ENCODE peak calls at places on chromosomes 1 and 21, in seven cellular contexts. M is transverse colon, I is heart left ventricle, P is uterus, J is cardiac muscle cell, Q is GM23338, A is fibroblast of lung. K is an unnamed sample. For H3K4me1, the result is how much of the 10 kb centered on the place peaks cover.

GRCh38 chr1:107683198-107683657 is 281.8 kb downstream of the VAV3 start:
- DNase-seq in M (peak), I (no peak), P (no peak), J (no peak), Q (no peak), A (no peak), K (no peak)

GRCh38 chr1:117572546-117572945 is 33.3 kb upstream of the TENT5C start:
- DNase-seq in M (peak), I (no peak), P (peak), J (no peak), Q (no peak), A (no peak), K (no peak)

GRCh38 chr1:161905269-161905884 is 118.3 kb downstream of the OLFML2B start:
- DNase-seq in M (peak), I (no peak), P (no peak), J (peak), Q (peak), A (peak), K (peak)

GRCh38 chr21:26836546-26836945 is 8.7 kb downstream of the ADAMTS1 start:
- DNase-seq in M (no peak), I (no peak), P (no peak), J (no peak), Q (no peak), A (peak), K (no peak)

GRCh38 chr1:64766385-64766784 is 21.5 kb downstream of the RAVER2 start:
- DNase-seq in M (no peak), I (no peak), P (no peak), J (no peak), Q (no peak), A (no peak), K (no peak)

GRCh38 chr1:173333581-173333980 is 126.5 kb upstream of the TNFSF4 start:
- DNase-seq in M (no peak), I (no peak), P (no peak), J (no peak), Q (no peak), A (no peak), K (no peak)

GRCh38 chr1:159959451-159959850 is 5.4 kb upstream of the SLAMF9 start:
- DNase-seq in M (no peak), I (no peak), P (no peak), J (no peak), Q (no peak), A (no peak), K (no peak)

GRCh38 chr1:117886101-117886795 is 43.2 kb downstream of the GDAP2 start:
- DNase-seq in M (no peak), I (no peak), P (no peak), J (no peak), Q (no peak), A (peak), K (no peak)

GRCh38 chr1:160460683-160461287 is 60.4 kb downstream of the VANGL2 start:
- DNase-seq in M (no peak), I (no peak), P (no peak), J (no peak), Q (no peak), A (no peak), K (no peak)

GRCh38 chr1:200550367-200550766 is 70.2 kb downstream of the KIF14 start:
- DNase-seq in M (no peak), I (no peak), P (no peak), J (no peak), Q (no peak), A (no peak), K (no peak)

GRCh38 chr1:240314845-240315746 is 223.4 kb downstream of the FMN2 start:
- DNase-seq in M (no peak), I (no peak), P (no peak), J (no peak), Q (no peak), A (peak), K (no peak)

GRCh38 chr1:209430107-209430506 is 153.4 kb upstream of the CAMK1G start:
- DNase-seq in M (no peak), I (no peak), P (no peak), J (no peak), Q (no peak), A (no peak), K (no peak)

GRCh38 chr1:230766318-230766717 is 19.1 kb downstream of the CAPN9 start:
- DNase-seq in M (no peak), I (no peak), P (no peak), J (no peak), Q (no peak), A (no peak), K (no peak)

GRCh38 chr1:197725044-197725443 is 50.2 kb downstream of the DENND1B start:
- DNase-seq in M (no peak), I (no peak), P (no peak), J (no peak), Q (peak), A (peak), K (no peak)

GRCh38 chr1:168136709-168137514 is at the start of gene GPR161:
- DNase-seq in M (peak), I (peak), P (peak), J (peak), Q (peak), A (peak), K (peak)

GRCh38 chr1:147852706-147853225 is 49.8 kb upstream of the GJA8 start:
- DNase-seq in M (no peak), I (no peak), P (no peak), J (no peak), Q (no peak), A (no peak), K (peak)

GRCh38 chr1:166902279-166902678 is 26.2 kb upstream of the TADA1 start:
- DNase-seq in M (no peak), I (no peak), P (no peak), J (no peak), Q (no peak), A (no peak), K (no peak)

GRCh38 chr1:211870156-211870555 is 39.6 kb upstream of the LPGAT1 start:
- DNase-seq in M (no peak), I (no peak), P (no peak), J (no peak), Q (no peak), A (no peak), K (no peak)

GRCh38 chr21:35020446-35020845 is 28.7 kb downstream of the RUNX1 start:
- DNase-seq in M (no peak), I (no peak), P (no peak), J (no peak), Q (no peak), A (no peak), K (no peak)

GRCh38 chr1:38274974-38275373 is 228.4 kb upstream of the POU3F1 start:
- DNase-seq in M (no peak), I (peak), P (no peak), J (no peak), Q (no peak), A (no peak), K (peak)

GRCh38 chr1:226584164-226584563 is 35.6 kb downstream of the STUM start:
- DNase-seq in M (no peak), I (no peak), P (no peak), J (no peak), Q (no peak), A (no peak), K (no peak)

GRCh38 chr1:157955860-157956259 is 37.6 kb upstream of the KIRREL1 start:
- DNase-seq in M (no peak), I (no peak), P (no peak), J (no peak), Q (no peak), A (no peak), K (no peak)

GRCh38 chr21:26140185-26140584 is 30.4 kb downstream of the APP start:
- DNase-seq in M (peak), I (peak), P (peak), J (no peak), Q (no peak), A (peak), K (peak)

GRCh38 chr1:161986328-161986727 is 37.3 kb downstream of the OLFML2B start:
- DNase-seq in M (peak), I (no peak), P (peak), J (no peak), Q (no peak), A (peak), K (no peak)

GRCh38 chr1:225825606-225826005 is 15.7 kb downstream of the EPHX1 start:
- DNase-seq in M (no peak), I (no peak), P (no peak), J (no peak), Q (no peak), A (no peak), K (peak)

GRCh38 chr1:25553749-25554425 is 10.5 kb downstream of the LDLRAP1 start:
- DNase-seq in M (no peak), I (no peak), P (no peak), J (no peak), Q (no peak), A (no peak), K (peak)

DNA sequence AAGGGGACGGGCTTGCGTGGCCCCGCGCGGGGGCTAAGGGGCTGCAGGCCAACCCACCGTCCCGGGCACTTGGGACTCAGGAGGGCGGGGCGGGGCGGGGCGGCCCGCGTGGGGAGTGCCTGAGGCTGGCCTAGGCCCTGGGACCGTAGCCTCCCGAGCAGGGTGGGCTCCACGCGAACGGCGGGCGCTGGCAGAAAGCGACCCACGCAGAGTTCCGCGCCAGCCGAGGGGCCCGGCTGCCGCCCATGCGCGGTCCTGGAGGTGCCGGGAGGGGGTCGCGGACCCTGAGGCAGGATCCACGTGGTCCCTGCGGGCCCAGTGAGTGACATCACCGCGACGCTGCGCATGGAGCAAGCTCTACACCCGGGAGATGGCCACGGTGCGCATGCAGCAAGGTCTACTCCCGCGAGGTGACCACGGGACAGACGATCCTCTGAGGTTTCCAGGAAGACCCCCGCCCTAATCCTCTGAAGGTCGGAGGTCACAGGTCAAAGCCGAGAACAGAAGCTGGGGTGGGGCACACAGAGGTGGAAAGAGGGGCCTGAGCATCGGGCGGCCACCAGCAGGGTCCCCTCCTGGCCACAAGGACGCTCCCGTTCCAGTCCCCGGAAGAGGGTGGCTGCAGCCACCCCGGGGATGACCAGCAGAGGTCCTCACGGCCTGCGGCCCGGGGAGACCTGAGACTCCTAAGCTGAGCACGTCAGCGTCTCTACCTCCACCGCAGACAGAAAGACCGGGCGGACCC is 13.5 kb upstream of the SLC19A1 start:
- DNase-seq in M (peak), I (no peak), P (peak), J (peak), Q (peak), A (peak), K (peak)
- H3K4me3 ChIP-seq in M (peak), I (peak), P (peak), J (peak), Q (peak), A (peak), K (no peak)

DNA sequence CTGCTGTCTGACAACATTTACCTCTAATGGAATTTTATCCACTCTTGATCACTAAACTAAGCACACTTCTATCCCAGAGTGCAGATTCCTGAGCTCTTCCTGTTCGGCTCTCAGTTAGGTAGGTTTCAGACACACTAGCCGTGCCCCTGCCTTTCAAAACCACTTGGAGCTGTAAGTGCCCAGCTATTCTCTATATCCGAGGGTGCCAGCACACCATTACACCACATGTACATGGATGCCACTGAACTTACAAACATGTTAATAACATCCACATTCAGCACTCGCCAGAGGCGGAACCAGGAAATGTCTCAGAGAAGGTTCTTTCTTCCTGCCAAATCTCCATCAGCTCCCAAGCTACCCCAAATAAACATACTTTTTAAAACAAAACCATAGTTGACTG is 78.5 kb upstream of the CTTNBP2NL start:
- DNase-seq in M (no peak), I (no peak), P (no peak), J (no peak), Q (no peak), A (peak), K (no peak)
- H3K27ac ChIP-seq in M (peak), I (no peak), P (peak), J (no peak), Q (no peak), A (no peak), K (no peak)

GRCh38 chr1:221718391-221719277 is 23.3 kb downstream of the DUSP10 start:
- DNase-seq in M (no peak), I (no peak), P (no peak), J (no peak), Q (peak), A (peak), K (no peak)
- H3K4me1 ChIP-seq in M (half or more), I (under half), P (under half), J (under half), Q (under half), A (under half), K (under half)

GRCh38 chr1:100462291-100463040 is 75.5 kb upstream of the GPR88 start:
- DNase-seq in M (peak), I (no peak), P (no peak), J (no peak), Q (peak), A (no peak), K (no peak)
- H3K4me3 ChIP-seq in M (no peak), I (no peak), P (no peak), J (no peak), Q (no peak), A (no peak), K (no peak)

GRCh38 chr1:27886744-27887143 is 14.4 kb downstream of the THEMIS2 start:
- DNase-seq in M (no peak), I (no peak), P (no peak), J (no peak), Q (no peak), A (no peak), K (no peak)

GRCh38 chr1:27885114-27885528 is 12.8 kb downstream of the THEMIS2 start:
- DNase-seq in M (no peak), I (no peak), P (no peak), J (no peak), Q (no peak), A (no peak), K (peak)

GRCh38 chr1:27885620-27886352 is 13.4 kb downstream of the THEMIS2 start:
- DNase-seq in M (no peak), I (no peak), P (no peak), J (no peak), Q (no peak), A (no peak), K (no peak)

GRCh38 chr1:27887215-27888035 is 15.1 kb downstream of the THEMIS2 start:
- DNase-seq in M (peak), I (no peak), P (no peak), J (no peak), Q (no peak), A (no peak), K (no peak)

GRCh38 chr1:27886353-27886679 is 14.0 kb downstream of the THEMIS2 start:
- DNase-seq in M (no peak), I (no peak), P (no peak), J (no peak), Q (no peak), A (no peak), K (no peak)
- H3K27ac ChIP-seq in M (peak), I (peak), P (no peak), J (no peak), Q (no peak), A (no peak), K (peak)

GRCh38 chr21:41369105-41369914 is 7.5 kb downstream of the MX2 start:
- DNase-seq in M (no peak), I (peak), P (no peak), J (peak), Q (peak), A (no peak), K (no peak)
- H3K4me1 ChIP-seq in M (under half), I (under half), P (under half), J (under half), Q (under half), A (under half), K (under half)

GRCh38 chr1:59241909-59242308 is 55.0 kb upstream of the FGGY start:
- DNase-seq in M (no peak), I (no peak), P (no peak), J (no peak), Q (no peak), A (no peak), K (no peak)
- H3K4me3 ChIP-seq in M (no peak), I (no peak), P (no peak), J (no peak), Q (no peak), A (no peak), K (no peak)

GRCh38 chr1:40787733-40788560 is 4.4 kb downstream of the KCNQ4 start:
- DNase-seq in M (no peak), I (no peak), P (no peak), J (no peak), Q (no peak), A (no peak), K (no peak)
- H3K27ac ChIP-seq in M (peak), I (no peak), P (peak), J (no peak), Q (no peak), A (no peak), K (no peak)

GRCh38 chr1:116553386-116554115 is 17.3 kb downstream of the CD58 start:
- DNase-seq in M (no peak), I (no peak), P (no peak), J (no peak), Q (peak), A (no peak), K (no peak)
- H3K4me1 ChIP-seq in M (under half), I (under half), P (under half), J (under half), Q (under half), A (under half), K (under half)

GRCh38 chr1:14738647-14739046 is 140.2 kb downstream of the KAZN start:
- DNase-seq in M (no peak), I (no peak), P (no peak), J (no peak), Q (no peak), A (no peak), K (no peak)
- H3K4me3 ChIP-seq in M (no peak), I (no peak), P (no peak), J (no peak), Q (no peak), A (no peak), K (no peak)